ENCODE peak calls at places on chromosomes 6 and 20, in five cellular contexts. U, I, K, V and C are unnamed samples.

GRCh38 chr20:32244150-32244823 is 33.2 kb upstream of the KIF3B start:
- DNase-seq in U (no peak), I (no peak), K (peak; percentile 56), V (no peak), C (no peak)

GRCh38 chr20:58665606-58666005 is 14.5 kb downstream of the STX16 start:
- DNase-seq in U (no peak), I (no peak), K (no peak), V (no peak), C (no peak)

GRCh38 chr6:142570221-142570671 is 268.4 kb downstream of the ADGRG6 start:
- DNase-seq in U (no peak), I (no peak), K (peak; percentile 40), V (no peak), C (no peak)

GRCh38 chr6:31814677-31815024 is 432 bp downstream of the HSPA1L start:
- DNase-seq in U (no peak), I (peak; percentile 89), K (peak; percentile 96), V (peak; percentile 67), C (peak; percentile 92)

GRCh38 chr6:26594730-26595632 is 1.8 kb upstream of the ABT1 start:
- DNase-seq in U (no peak), I (peak; percentile 78), K (peak; percentile 58), V (no peak), C (peak; percentile 62)

GRCh38 chr6:56999049-56999448 is 44.1 kb downstream of the BEND6 start:
- DNase-seq in U (no peak), I (no peak), K (no peak), V (no peak), C (no peak)

GRCh38 chr6:2430617-2431016 is 185.2 kb upstream of the GMDS start:
- DNase-seq in U (no peak), I (no peak), K (no peak), V (no peak), C (no peak)

GRCh38 chr20:2261105-2261504 is 34.7 kb upstream of the TGM3 start:
- DNase-seq in U (no peak), I (no peak), K (peak; percentile 73), V (no peak), C (no peak)

GRCh38 chr20:51497542-51498467 is 44.7 kb downstream of the NFATC2 start:
- DNase-seq in U (no peak), I (no peak), K (no peak), V (peak; percentile 26), C (no peak)

DNA sequence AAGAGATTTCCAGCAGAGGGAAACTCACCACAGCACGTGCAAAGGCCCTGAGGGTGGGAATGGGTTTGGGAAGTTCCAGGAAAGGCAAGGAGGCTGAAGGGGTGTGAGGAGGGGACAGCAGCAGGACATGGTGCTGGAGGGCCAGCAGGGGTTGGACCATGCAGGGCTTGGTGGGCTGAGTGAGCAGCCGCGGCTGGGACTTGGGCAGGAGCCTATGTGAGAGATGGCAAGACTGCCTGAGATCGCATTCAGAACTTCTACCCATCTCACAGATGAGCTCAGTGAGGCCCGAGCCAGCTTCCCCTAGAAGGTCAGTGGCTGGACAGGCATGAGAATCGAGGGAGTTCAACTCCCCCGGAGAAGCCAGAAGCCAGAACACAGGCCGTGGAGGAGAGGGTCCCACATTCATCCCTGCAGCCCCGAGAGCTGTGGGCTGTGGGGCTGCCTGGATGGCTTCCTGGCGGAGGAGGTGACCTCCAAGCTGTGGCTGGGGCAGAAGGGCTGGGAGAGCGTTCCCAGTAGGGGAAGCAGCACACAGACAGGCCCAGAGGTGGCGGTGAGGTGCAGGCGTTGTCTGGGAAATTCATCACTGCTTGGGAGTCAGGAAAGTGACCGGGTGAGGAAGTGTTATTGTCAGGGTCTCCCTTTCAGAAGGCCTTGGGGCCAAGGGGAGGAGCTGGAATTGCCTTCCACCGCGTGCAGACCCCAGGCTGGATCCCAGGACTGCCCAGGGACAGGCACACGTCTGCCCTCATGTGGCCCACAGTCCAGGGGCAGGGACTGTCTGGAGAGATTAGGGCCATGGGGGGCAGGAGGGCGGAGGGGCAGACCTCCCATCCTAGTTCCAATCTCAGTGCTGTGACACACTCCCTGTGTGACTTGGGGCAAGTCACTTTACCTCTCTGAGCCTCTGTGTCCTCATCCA is 103.8 kb downstream of the CEBPB start:
- DNase-seq in U (no peak), I (no peak), K (peak; percentile 53), V (no peak), C (no peak)
- TF ChIP-seq SUZ12 in U (no peak), I (no peak), K (no peak), V (no peak), C (no peak)

DNA sequence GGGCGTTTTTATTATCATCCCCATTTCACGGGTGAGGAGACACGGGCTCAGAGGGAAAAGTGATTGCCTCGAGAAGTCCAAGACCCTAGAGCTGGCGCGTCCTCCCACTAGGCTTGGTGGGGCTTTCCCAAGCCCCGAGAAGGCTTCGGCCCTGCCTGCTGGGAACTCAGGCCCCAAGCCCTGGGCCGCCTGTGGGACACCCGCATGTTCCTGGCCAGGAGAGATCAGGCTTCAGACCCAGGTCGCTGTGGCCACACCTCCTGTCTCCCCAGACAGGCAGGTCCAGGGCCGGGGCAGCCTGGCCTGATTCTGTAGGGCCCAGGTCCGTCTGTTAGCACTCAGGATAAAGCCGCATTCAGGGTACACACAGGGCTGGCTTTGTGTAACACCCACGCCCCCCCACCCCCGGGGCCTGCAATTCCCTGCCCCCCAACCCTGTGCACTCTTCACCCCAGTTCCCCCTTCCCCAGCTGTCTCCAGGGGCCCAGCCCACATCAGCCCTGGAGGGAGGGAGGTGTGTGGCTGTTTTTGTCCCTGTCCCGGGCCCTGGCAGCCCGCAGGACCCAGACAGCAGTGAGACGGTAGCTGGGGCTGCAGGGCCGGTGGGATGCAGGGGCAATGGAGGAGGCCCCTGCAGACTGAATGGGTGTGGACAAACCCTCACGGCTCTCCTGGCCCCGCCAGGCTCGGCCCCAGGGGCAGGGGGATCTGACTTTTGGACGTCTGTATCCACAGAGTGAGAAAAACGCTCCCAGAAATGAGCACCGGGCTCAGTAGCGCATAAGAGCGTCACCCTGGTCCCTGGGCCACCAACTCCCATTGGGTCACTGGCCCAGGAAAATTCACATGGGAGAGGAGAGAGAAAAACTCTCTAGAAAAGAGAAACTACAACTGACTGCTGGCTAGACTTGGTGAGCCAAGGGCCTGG is 42.4 kb upstream of the ZBP1 start:
- DNase-seq in U (no peak), I (no peak), K (no peak), V (no peak), C (no peak)
- TF ChIP-seq SUZ12 in U (no peak), I (no peak), K (no peak), V (no peak), C (no peak)

GRCh38 chr6:10598084-10598960 is 77.2 kb downstream of the GCNT2 start:
- DNase-seq in U (no peak), I (no peak), K (no peak), V (no peak), C (no peak)
- TF ChIP-seq SUZ12 in U (no peak), I (no peak), K (no peak), V (no peak), C (no peak)

GRCh38 chr6:125526007-125526720 is 223.3 kb upstream of the HEY2 start:
- DNase-seq in U (no peak), I (no peak), K (no peak), V (no peak), C (no peak)

GRCh38 chr6:125529061-125529460 is 220.4 kb upstream of the HEY2 start:
- DNase-seq in U (no peak), I (no peak), K (no peak), V (no peak), C (peak; percentile 36)

GRCh38 chr6:125524356-125524755 is 222.6 kb upstream of the HDDC2 start:
- DNase-seq in U (no peak), I (no peak), K (no peak), V (no peak), C (no peak)

GRCh38 chr6:125533710-125534397 is 215.6 kb upstream of the HEY2 start:
- DNase-seq in U (no peak), I (no peak), K (peak; percentile 24), V (no peak), C (no peak)

GRCh38 chr6:125528614-125529013 is 220.8 kb upstream of the HEY2 start:
- DNase-seq in U (no peak), I (no peak), K (no peak), V (no peak), C (peak; percentile 58)
- TF ChIP-seq SUZ12 in U (no peak), I (no peak), K (no peak), V (no peak), C (no peak)

GRCh38 chr6:82890240-82890639 is 175.4 kb downstream of the UBE3D start:
- DNase-seq in U (no peak), I (no peak), K (no peak), V (no peak), C (no peak)

GRCh38 chr6:82894653-82895259 is 170.9 kb downstream of the UBE3D start:
- DNase-seq in U (no peak), I (no peak), K (no peak), V (no peak), C (no peak)

GRCh38 chr6:82889117-82889516 is 176.5 kb downstream of the UBE3D start:
- DNase-seq in U (no peak), I (no peak), K (no peak), V (no peak), C (no peak)

DNA sequence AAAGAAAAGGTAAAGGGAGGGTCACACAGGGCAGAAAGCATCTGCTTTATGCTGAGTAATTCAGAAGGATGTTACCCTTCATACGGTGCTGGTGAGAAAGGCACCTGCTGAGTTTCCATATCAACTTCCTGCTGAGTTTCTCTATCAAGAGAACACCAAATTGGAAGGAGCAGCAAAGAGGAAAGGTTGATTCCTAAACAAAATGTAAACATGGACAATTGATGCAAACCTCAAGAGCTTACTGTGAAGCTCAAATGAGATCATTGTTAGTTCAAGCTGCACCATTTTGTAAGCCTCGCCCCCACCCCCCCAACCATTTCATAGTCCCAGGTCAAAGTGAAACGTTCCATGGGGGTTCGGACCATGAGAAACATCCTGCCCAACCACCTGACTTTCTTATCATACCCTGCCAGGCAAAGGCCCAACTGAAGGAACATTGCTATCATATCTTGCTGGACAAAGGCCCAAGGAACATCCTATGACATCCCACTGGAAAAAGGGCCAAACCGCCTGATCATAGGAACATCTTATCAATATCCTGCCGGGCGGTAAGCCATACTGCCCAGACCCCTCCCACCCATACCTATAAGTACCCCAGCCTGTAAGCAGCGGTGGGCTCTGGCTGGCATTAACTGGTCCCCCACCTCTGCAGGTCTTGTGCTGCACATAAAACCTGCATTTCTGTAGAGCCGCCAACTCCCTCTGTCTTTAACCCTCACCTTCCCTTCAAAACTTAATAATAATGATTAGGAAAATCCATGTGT is 171.6 kb downstream of the UBE3D start:
- DNase-seq in U (no peak), I (no peak), K (no peak), V (no peak), C (no peak)
- TF ChIP-seq SUZ12 in U (no peak), I (no peak), K (no peak), V (no peak), C (no peak)